ENCODE peak calls at places on chromosomes 2 and 18, in seven cellular contexts. D, L, R, P, C, V and U are unnamed samples.

GRCh38 chr2:219353129-219353528 is 20.6 kb upstream of the RESP18 start:
- DNase-seq in V (no peak), L (no peak), R (no peak), C (no peak), P (no peak), D (no peak), U (no peak)

GRCh38 chr2:195902857-195903256 is 165.8 kb downstream of the DNAH7 start:
- DNase-seq in R (no peak), P (no peak), V (no peak), L (no peak), C (no peak), D (no peak), U (no peak)

GRCh38 chr2:124563415-124563814 is 538.3 kb downstream of the CNTNAP5 start:
- DNase-seq in V (no peak), C (no peak), D (peak; percentile 23), R (no peak), P (no peak), L (no peak), U (no peak)

GRCh38 chr2:162164802-162165201 is 12.8 kb upstream of the GCG start:
- DNase-seq in V (no peak), R (no peak), L (no peak), C (no peak), P (no peak), D (no peak), U (no peak)

GRCh38 chr2:28137221-28137620 is 246.7 kb downstream of the BABAM2 start:
- DNase-seq in V (no peak), C (no peak), R (no peak), P (no peak), D (no peak), L (no peak), U (peak; percentile 24)

GRCh38 chr2:190607657-190608357 is 41.1 kb upstream of the NAB1 start:
- DNase-seq in L (peak; percentile 55), V (no peak), C (no peak), D (no peak), R (no peak), P (peak; percentile 91), U (no peak)

GRCh38 chr2:73886357-73886756 is 6.5 kb upstream of the ACTG2 start:
- DNase-seq in C (no peak), P (no peak), R (no peak), V (no peak), L (no peak), D (no peak), U (no peak)

GRCh38 chr2:102013200-102014040 is 21.7 kb downstream of the IL1R2 start:
- DNase-seq in C (no peak), D (no peak), P (no peak), V (no peak), R (no peak), L (no peak), U (no peak)

GRCh38 chr2:191188550-191189093 is 37.8 kb upstream of the STAT4 start:
- DNase-seq in D (no peak), C (no peak), V (no peak), L (no peak), R (no peak), P (no peak), U (no peak)

GRCh38 chr18:35732652-35733051 is 151.1 kb downstream of the GALNT1 start:
- DNase-seq in C (no peak), L (no peak), V (no peak), P (no peak), R (no peak), D (no peak), U (no peak)

GRCh38 chr18:4593895-4594294 is 138.8 kb upstream of the DLGAP1 start:
- DNase-seq in L (no peak), C (no peak), R (no peak), P (no peak), V (no peak), D (no peak), U (no peak)

GRCh38 chr18:37385846-37386435 is 179.7 kb downstream of the CELF4 start:
- DNase-seq in D (peak; percentile 13), C (no peak), V (peak; percentile 52), R (no peak), P (peak; percentile 24), L (peak; percentile 58), U (peak; percentile 19)
- TF ChIP-seq JUND in D (no peak), C (no peak), V (no peak), R (no peak), P (no peak), L (no peak), U (no peak)

GRCh38 chr2:226423498-226423960 is 376.1 kb downstream of the IRS1 start:
- DNase-seq in R (no peak), L (no peak), C (no peak), D (no peak), P (no peak), V (no peak), U (no peak)
- TF ChIP-seq JUND in R (no peak), L (no peak), C (no peak), D (no peak), P (no peak), V (peak; percentile 38), U (no peak)

GRCh38 chr2:173652731-173653426 is 298.2 kb downstream of the CDCA7 start:
- DNase-seq in R (no peak), L (no peak), C (no peak), P (peak; percentile 95), V (no peak), D (peak; percentile 64), U (no peak)
- TF ChIP-seq JUND in R (no peak), L (peak; percentile 17), C (no peak), P (peak; percentile 90), V (peak; percentile 93), D (no peak), U (no peak)

GRCh38 chr2:237118025-237118424 is 32.3 kb downstream of the COPS8 start:
- DNase-seq in C (no peak), L (no peak), D (no peak), R (no peak), P (no peak), V (no peak), U (no peak)

GRCh38 chr2:237118731-237119130 is 33.0 kb downstream of the COPS8 start:
- DNase-seq in L (no peak), C (no peak), V (no peak), R (no peak), D (no peak), P (no peak), U (no peak)

GRCh38 chr2:237113026-237113810 is 27.5 kb downstream of the COPS8 start:
- DNase-seq in P (no peak), D (no peak), L (no peak), C (no peak), V (no peak), R (no peak), U (no peak)

GRCh38 chr2:237120956-237121720 is 35.4 kb downstream of the COPS8 start:
- DNase-seq in D (no peak), P (no peak), L (no peak), R (no peak), V (no peak), C (no peak), U (no peak)

DNA sequence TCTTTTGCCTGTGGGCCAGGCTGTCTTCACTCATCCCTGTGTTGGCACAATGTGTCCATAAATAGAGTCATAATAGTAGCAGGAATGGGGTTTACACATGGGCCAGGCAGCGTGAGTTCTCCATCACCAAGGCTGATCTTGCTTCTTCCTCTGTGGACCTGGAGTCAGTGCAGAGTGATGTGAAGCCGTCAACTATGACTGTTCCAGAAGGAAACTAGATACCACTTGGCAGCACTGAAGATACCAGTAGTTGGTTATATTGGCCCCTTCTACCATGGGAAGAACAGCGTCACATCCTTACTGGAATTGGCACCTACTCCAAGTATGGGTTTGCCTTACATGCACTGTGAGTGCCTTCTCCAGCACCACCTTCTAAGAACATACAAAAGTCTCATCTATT is 30.2 kb downstream of the COPS8 start:
- DNase-seq in D (no peak), P (no peak), L (no peak), V (no peak), C (no peak), R (no peak), U (no peak)
- TF ChIP-seq JUND in D (no peak), P (no peak), L (no peak), V (no peak), C (no peak), R (no peak), U (no peak)

GRCh38 chr2:136383161-136383560 is 265.2 kb upstream of the CXCR4 start:
- DNase-seq in L (no peak), P (no peak), C (no peak), R (no peak), D (no peak), V (no peak), U (no peak)

GRCh38 chr2:136384541-136385303 is 266.8 kb upstream of the CXCR4 start:
- DNase-seq in L (peak; percentile 24), D (peak; percentile 35), P (peak; percentile 39), R (no peak), V (peak; percentile 45), C (no peak), U (peak; percentile 1)

GRCh38 chr2:136381245-136381644 is 263.3 kb upstream of the CXCR4 start:
- DNase-seq in C (no peak), V (no peak), L (no peak), P (no peak), R (no peak), D (no peak), U (no peak)

GRCh38 chr2:136378712-136379595 is 261.0 kb upstream of the CXCR4 start:
- DNase-seq in V (peak; percentile 61), D (peak; percentile 35), R (peak; percentile 31), L (peak; percentile 50), C (no peak), P (peak; percentile 39), U (peak; percentile 64)

DNA sequence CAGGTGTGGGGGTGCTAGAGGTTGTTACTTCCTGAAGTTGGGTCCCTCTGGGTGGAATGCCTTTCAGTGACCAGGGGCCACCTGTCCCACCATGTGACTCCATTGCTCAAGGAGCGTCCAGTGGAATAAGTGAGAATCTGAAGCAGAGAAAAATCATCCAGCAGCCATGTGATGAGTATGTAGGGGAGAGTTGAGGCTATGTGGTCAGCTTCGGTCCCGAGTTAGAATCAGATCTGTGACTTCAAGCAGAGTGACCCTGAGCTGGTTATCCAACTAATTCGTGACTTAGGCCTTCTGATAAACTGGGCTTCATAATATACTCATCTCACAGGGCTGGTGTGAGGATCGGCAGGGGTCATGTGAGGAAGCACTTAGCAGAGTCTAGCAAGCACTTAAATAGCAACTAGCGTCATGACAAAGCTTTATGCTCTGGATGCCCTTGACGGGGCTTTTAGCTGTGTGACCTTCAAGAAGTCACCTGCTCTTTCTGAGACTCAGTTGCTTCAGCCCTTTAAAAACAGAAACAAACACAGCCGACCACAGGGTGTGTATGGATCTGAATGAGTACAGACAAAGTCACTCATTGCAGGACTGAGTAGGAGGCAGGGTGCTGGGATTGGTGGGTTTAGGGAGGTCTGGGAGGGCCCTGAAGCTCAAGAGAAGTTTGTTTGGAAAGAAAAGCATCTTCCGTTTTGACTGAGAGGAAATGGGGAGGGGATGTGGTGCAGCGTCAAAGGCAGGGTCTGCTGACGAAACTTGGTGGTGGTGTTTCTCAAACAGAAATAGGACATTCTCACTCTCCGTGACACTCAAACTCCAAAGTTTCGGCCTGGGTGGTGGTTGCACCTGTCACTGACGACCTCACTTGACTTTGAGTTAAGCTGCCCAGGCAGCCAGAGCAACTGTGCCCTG is 264.0 kb upstream of the CXCR4 start:
- DNase-seq in R (no peak), V (no peak), L (no peak), C (peak; percentile 85), P (no peak), D (no peak), U (no peak)
- TF ChIP-seq JUND in R (no peak), V (no peak), L (no peak), C (no peak), P (no peak), D (no peak), U (no peak)

GRCh38 chr2:66771359-66771978 is 336.5 kb downstream of the MEIS1 start:
- DNase-seq in V (no peak), L (no peak), R (no peak), C (no peak), D (no peak), P (no peak), U (no peak)
- TF ChIP-seq JUND in V (no peak), L (no peak), R (no peak), C (no peak), D (no peak), P (no peak), U (no peak)